ENCODE peak calls at places on chromosomes 13 and 19, in five cellular contexts. O is hepatocyte, N is GM12878, T is thoracic aorta, I is uterus. J is an unnamed sample.

GRCh38 chr13:30431269-30431950 is 9.1 kb downstream of the UBE2L5 start:
- DNase-seq in N (no peak), O (peak), T (no peak), I (no peak), J (no peak)

GRCh38 chr19:9793051-9793591 is 24.6 kb upstream of the ZNF846 start:
- DNase-seq in N (no peak), I (no peak), O (peak), T (peak), J (no peak)

GRCh38 chr13:40595693-40596092 is 70.7 kb downstream of the FOXO1 start:
- DNase-seq in N (no peak), O (peak), T (no peak), I (no peak), J (no peak)

GRCh38 chr13:31073859-31074718 is 87.6 kb downstream of the HSPH1 start:
- DNase-seq in T (no peak), N (peak), I (no peak), O (peak), J (no peak)

GRCh38 chr13:100491164-100491847 is 97.3 kb downstream of the GGACT start:
- DNase-seq in O (no peak), I (peak), N (no peak), T (no peak), J (no peak)

GRCh38 chr13:34765446-34766180 is 176.5 kb upstream of the NBEA start:
- DNase-seq in N (no peak), I (no peak), T (no peak), O (no peak), J (no peak)

GRCh38 chr19:48772503-48772953 is 17.2 kb downstream of the FGF21 start:
- DNase-seq in O (no peak), T (no peak), I (no peak), N (no peak), J (no peak)

GRCh38 chr19:4337906-4338440 is 654 bp downstream of the STAP2 start:
- DNase-seq in N (no peak), I (no peak), O (peak), T (no peak), J (no peak)

GRCh38 chr19:33395561-33396550 is 22.3 kb downstream of the CEBPG start:
- DNase-seq in I (peak), O (no peak), N (no peak), T (no peak), J (no peak)

GRCh38 chr13:24083722-24084421 is 76.6 kb upstream of the SPATA13 start:
- DNase-seq in N (no peak), O (no peak), T (no peak), I (no peak), J (no peak)

GRCh38 chr13:82713681-82714405 is 1168.4 kb downstream of the SLITRK1 start:
- DNase-seq in O (no peak), N (no peak), T (no peak), I (no peak), J (no peak)

GRCh38 chr13:40874138-40874776 is 84.8 kb downstream of the SLC25A15 start:
- DNase-seq in N (no peak), T (no peak), O (no peak), I (no peak), J (no peak)

GRCh38 chr13:27481766-27482165 is 31.4 kb upstream of the MTIF3 start:
- DNase-seq in I (peak), N (no peak), T (no peak), O (peak), J (peak)

GRCh38 chr13:53150568-53150967 is 122.0 kb downstream of the OLFM4 start:
- DNase-seq in T (no peak), N (no peak), I (no peak), O (peak), J (no peak)

GRCh38 chr13:99385161-99385560 is 78.0 kb upstream of the GPR183 start:
- DNase-seq in I (no peak), T (no peak), O (no peak), N (no peak), J (no peak)

GRCh38 chr19:19262190-19263057 is 10.7 kb downstream of the TM6SF2 start:
- DNase-seq in N (no peak), O (no peak), T (no peak), I (no peak), J (no peak)

GRCh38 chr19:40279761-40280607 is 5.2 kb downstream of the AKT2 start:
- DNase-seq in I (no peak), O (peak), T (no peak), N (no peak), J (no peak)

GRCh38 chr13:42832341-42833153 is 51.2 kb downstream of the FAM216B start:
- DNase-seq in T (no peak), O (peak), I (peak), N (no peak), J (no peak)

GRCh38 chr13:51839711-51840110 is 5.3 kb downstream of the TMEM272 start:
- DNase-seq in N (no peak), I (no peak), O (no peak), T (no peak), J (no peak)

GRCh38 chr13:40639226-40639681 is 27.2 kb downstream of the FOXO1 start:
- DNase-seq in N (no peak), I (no peak), T (no peak), O (no peak), J (no peak)

GRCh38 chr19:32924200-32924599 is 47.6 kb downstream of the CEP89 start:
- DNase-seq in T (no peak), N (no peak), O (peak), I (no peak), J (no peak)

GRCh38 chr13:73981595-73981994 is 152.6 kb downstream of the KLF12 start:
- DNase-seq in I (no peak), N (no peak), O (no peak), T (no peak), J (no peak)

GRCh38 chr19:34308381-34309367 is 54.3 kb downstream of the GARRE1 start:
- DNase-seq in I (no peak), T (no peak), O (no peak), N (no peak), J (no peak)

GRCh38 chr19:16327501-16327900 is 2.9 kb downstream of the KLF2 start:
- DNase-seq in T (no peak), N (no peak), O (no peak), I (no peak), J (no peak)

GRCh38 chr13:33381906-33382305 is 96.4 kb upstream of the STARD13 start:
- DNase-seq in O (no peak), N (no peak), I (no peak), T (no peak), J (no peak)

GRCh38 chr13:25253702-25254101 is 33.6 kb downstream of the MTMR6 start:
- DNase-seq in N (no peak), T (no peak), I (no peak), O (no peak), J (no peak)

GRCh38 chr19:16337809-16338469 is 13.3 kb downstream of the KLF2 start:
- DNase-seq in N (no peak), I (no peak), T (no peak), O (no peak), J (no peak)

GRCh38 chr19:10644351-10645007 is 9.7 kb upstream of the ILF3 start:
- DNase-seq in T (peak), O (peak), I (peak), N (no peak), J (peak)

GRCh38 chr13:46751811-46752635 is 44.9 kb downstream of the ESD start:
- DNase-seq in N (peak), T (no peak), O (no peak), I (no peak), J (no peak)

GRCh38 chr19:43765109-43765876 is 10.5 kb upstream of the SMG9 start:
- DNase-seq in I (peak), N (peak), O (peak), T (peak), J (no peak)

GRCh38 chr19:4573682-4574081 is 14.2 kb upstream of the SEMA6B start:
- DNase-seq in T (no peak), N (no peak), I (no peak), O (no peak), J (no peak)

GRCh38 chr19:18894254-18895037 is 1.5 kb downstream of the CERS1 start:
- DNase-seq in O (peak), N (no peak), T (no peak), I (no peak), J (no peak)

GRCh38 chr13:71378992-71379905 is 487.8 kb downstream of the DACH1 start:
- DNase-seq in T (no peak), N (no peak), O (no peak), I (no peak), J (no peak)

GRCh38 chr13:84574851-84575250 is 692.6 kb upstream of the SLITRK1 start:
- DNase-seq in N (no peak), I (no peak), T (no peak), O (peak), J (no peak)

GRCh38 chr13:84567848-84568247 is 685.6 kb upstream of the SLITRK1 start:
- DNase-seq in T (no peak), N (no peak), O (no peak), I (no peak), J (no peak)

GRCh38 chr13:84570831-84571230 is 688.6 kb upstream of the SLITRK1 start:
- DNase-seq in N (no peak), I (no peak), T (no peak), O (no peak), J (no peak)

GRCh38 chr13:84571264-84571663 is 689.0 kb upstream of the SLITRK1 start:
- DNase-seq in T (no peak), N (no peak), O (no peak), I (no peak), J (no peak)
- TF ChIP-seq CTCF in T (no peak), N (no peak), O (no peak), I (no peak), J (no peak)

DNA sequence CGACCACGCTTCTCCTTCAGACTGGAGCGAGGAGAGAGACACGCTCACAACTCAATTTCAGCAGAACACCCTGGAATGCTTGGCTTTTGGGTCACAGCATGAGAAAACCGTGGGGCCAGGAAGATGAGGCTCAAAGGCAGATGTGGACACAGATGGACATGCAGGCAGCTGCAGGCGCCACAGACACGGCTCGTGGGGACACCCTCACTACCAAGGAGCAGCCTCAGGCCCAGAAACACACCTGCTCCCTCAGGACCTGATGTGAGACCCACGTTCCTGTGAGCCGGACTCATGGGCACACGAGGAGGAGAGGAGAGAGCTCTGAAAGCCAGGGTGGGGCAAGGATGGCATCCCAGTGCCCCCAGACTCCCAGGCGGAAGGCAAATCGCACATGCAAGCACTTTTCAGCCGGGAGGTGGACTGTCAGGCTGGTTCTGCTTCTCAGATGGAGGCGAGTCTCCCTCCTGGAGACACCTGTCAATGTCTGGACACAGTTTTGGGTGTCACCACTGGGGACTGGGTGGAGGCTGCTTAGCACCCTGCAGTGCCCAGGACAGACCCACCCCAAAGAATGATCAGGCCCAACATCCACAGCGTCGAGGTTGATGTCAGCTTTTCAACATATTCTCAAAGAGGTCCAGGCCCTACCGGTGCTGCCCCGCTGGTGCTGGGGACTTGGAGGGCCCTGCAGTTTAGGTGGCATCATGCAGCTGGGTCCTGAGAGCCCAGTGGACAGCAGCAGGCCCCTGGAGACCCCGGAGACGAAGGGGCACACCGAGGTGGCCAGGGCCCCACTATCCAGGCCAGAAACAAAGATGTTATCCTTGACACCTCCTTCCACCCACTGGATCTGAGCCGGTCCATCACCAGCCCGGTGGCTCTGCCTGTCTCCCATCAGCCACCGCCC is 2.3 kb downstream of the ABHD17A start:
- DNase-seq in I (no peak), T (no peak), O (no peak), N (no peak), J (no peak)
- TF ChIP-seq CTCF in I (no peak), T (no peak), O (no peak), N (no peak), J (no peak)

GRCh38 chr19:6745965-6746364 is 6.5 kb downstream of the TRIP10 start:
- DNase-seq in O (no peak), I (no peak), N (no peak), T (no peak), J (no peak)
- TF ChIP-seq CTCF in O (no peak), I (no peak), N (no peak), T (no peak), J (no peak)

GRCh38 chr19:14383556-14383897 is 2.3 kb downstream of the ADGRE5 start:
- DNase-seq in I (no peak), N (no peak), T (no peak), O (no peak), J (no peak)
- TF ChIP-seq CTCF in I (no peak), N (no peak), T (no peak), O (no peak), J (no peak)

GRCh38 chr13:39244561-39245230 is 206.4 kb downstream of the NHLRC3 start:
- DNase-seq in N (no peak), I (no peak), O (no peak), T (no peak), J (no peak)
- TF ChIP-seq CTCF in N (no peak), I (no peak), O (no peak), T (no peak), J (no peak)

GRCh38 chr19:890831-891230 is 2.2 kb downstream of the MED16 start:
- DNase-seq in I (no peak), N (no peak), O (no peak), T (no peak), J (no peak)

GRCh38 chr19:889662-890295 is 3.2 kb downstream of the MED16 start:
- DNase-seq in N (no peak), I (no peak), O (no peak), T (no peak), J (no peak)

GRCh38 chr19:888615-889385 is 4.2 kb downstream of the MED16 start:
- DNase-seq in T (no peak), O (no peak), I (no peak), N (no peak), J (no peak)

GRCh38 chr19:893775-894090 is 449 bp downstream of the RNU6-9 start:
- DNase-seq in O (no peak), I (no peak), N (no peak), T (no peak), J (no peak)

GRCh38 chr19:892243-892996 is 567 bp downstream of the MED16 start:
- DNase-seq in I (no peak), T (no peak), O (no peak), N (no peak), J (no peak)
- TF ChIP-seq CTCF in I (no peak), T (no peak), O (no peak), N (no peak), J (no peak)

GRCh38 chr13:113562085-113562749 is 22.3 kb upstream of the TFDP1 start:
- DNase-seq in I (peak), T (no peak), N (no peak), O (peak), J (peak)
- TF ChIP-seq CTCF in I (peak), T (peak), N (peak), O (peak), J (peak)

GRCh38 chr19:35712910-35713845 is 4.6 kb upstream of the KMT2B start:
- DNase-seq in I (no peak), T (no peak), O (peak), N (peak), J (no peak)
- TF ChIP-seq CTCF in I (no peak), T (no peak), O (no peak), N (no peak), J (no peak)